ENCODE peak calls at places on chromosomes 1 and 21, in eight cellular contexts. N is body of pancreas, Z is aorta, P is WERI-Rb-1, T is MM.1S, S is IMR-90, M is adrenal gland, H is GM23248. W is an unnamed sample. For H3K9me3, the result is how much of the 10 kb centered on the place peaks cover.

GRCh38 chr1:23743287-23744052 is at the start of gene ELOA:
- DNase-seq in S (peak), H (peak), T (peak), M (peak), N (peak), Z (peak), P (peak), W (peak)

GRCh38 chr1:202189919-202190715 is 3.5 kb upstream of the LGR6 start:
- DNase-seq in H (peak), M (no peak), P (peak), Z (no peak), S (peak), N (no peak), T (no peak), W (no peak)

GRCh38 chr1:68495968-68496679 is 758 bp downstream of the DEPDC1 start:
- DNase-seq in M (no peak), P (no peak), H (peak), T (peak), S (no peak), N (no peak), Z (no peak), W (no peak)

GRCh38 chr1:223074901-223075300 is 68.1 kb downstream of the TLR5 start:
- DNase-seq in Z (no peak), T (no peak), N (no peak), M (no peak), P (no peak), S (no peak), H (no peak), W (no peak)

GRCh38 chr1:164759945-164760584 is 201.1 kb downstream of the PBX1 start:
- DNase-seq in M (no peak), Z (no peak), H (peak), P (no peak), N (no peak), T (no peak), S (no peak), W (no peak)

GRCh38 chr1:60762176-60762575 is 320.2 kb upstream of the NFIA start:
- DNase-seq in P (no peak), S (peak), T (no peak), H (peak), Z (no peak), N (no peak), M (no peak), W (no peak)

GRCh38 chr1:202023033-202023433 is 12.6 kb downstream of the ELF3 start:
- DNase-seq in Z (no peak), N (peak), T (no peak), P (peak), M (no peak), S (no peak), H (no peak), W (peak)

GRCh38 chr1:20701446-20701845 is 16.4 kb downstream of the KIF17 start:
- DNase-seq in Z (no peak), T (no peak), S (no peak), P (no peak), H (no peak), N (no peak), M (no peak), W (no peak)

GRCh38 chr21:38181101-38181500 is 75.7 kb upstream of the KCNJ15 start:
- DNase-seq in M (no peak), N (no peak), Z (no peak), T (no peak), H (peak), P (no peak), S (no peak), W (no peak)

GRCh38 chr1:109556563-109556962 is 8.1 kb downstream of the GNAI3 start:
- DNase-seq in T (no peak), Z (no peak), N (no peak), P (no peak), H (peak), S (peak), M (no peak), W (no peak)

GRCh38 chr1:200905411-200906052 is 10.8 kb downstream of the INAVA start:
- DNase-seq in M (no peak), H (peak), N (no peak), P (no peak), Z (no peak), S (no peak), T (peak), W (no peak)

GRCh38 chr1:219650880-219651279 is 38.0 kb upstream of the ZC3H11B start:
- DNase-seq in H (no peak), T (no peak), M (no peak), N (no peak), P (no peak), S (no peak), Z (no peak), W (no peak)

GRCh38 chr1:157574836-157575235 is 22.5 kb upstream of the FCRL5 start:
- DNase-seq in T (no peak), P (peak), N (no peak), M (no peak), S (no peak), H (no peak), Z (no peak), W (no peak)

GRCh38 chr1:152870831-152871730 is 7.0 kb upstream of the SMCP start:
- DNase-seq in Z (no peak), S (peak), H (peak), N (peak), T (peak), P (peak), M (no peak), W (no peak)

GRCh38 chr1:39787468-39787867 is 1.2 kb downstream of the BMP8B start:
- DNase-seq in S (no peak), Z (peak), T (no peak), P (no peak), M (no peak), H (no peak), N (no peak), W (no peak)

GRCh38 chr1:57850572-57850971 is 426.7 kb upstream of the DAB1 start:
- DNase-seq in P (no peak), T (no peak), N (no peak), M (no peak), H (no peak), S (no peak), Z (no peak), W (no peak)

GRCh38 chr1:31723828-31724359 is 20.1 kb upstream of the COL16A1 start:
- DNase-seq in N (peak), S (peak), P (no peak), T (peak), Z (peak), M (peak), H (peak), W (peak)

GRCh38 chr1:85884372-85885035 is 176.3 kb upstream of the ZNHIT6 start:
- DNase-seq in S (peak), P (no peak), Z (no peak), T (no peak), N (no peak), M (no peak), H (peak), W (no peak)

GRCh38 chr1:49358036-49358435 is 581.3 kb upstream of the BEND5 start:
- DNase-seq in P (no peak), M (no peak), S (no peak), Z (no peak), H (no peak), N (no peak), T (no peak), W (no peak)
- H3K9me3 ChIP-seq in P (under half), M (under half), S (under half), Z (under half), H (under half), N (under half), T (under half), W (under half)

GRCh38 chr1:80520949-80521348 is 1279.8 kb upstream of the ADGRL2 start:
- DNase-seq in S (no peak), N (no peak), T (no peak), P (no peak), Z (no peak), H (no peak), M (no peak), W (no peak)
- H3K9me3 ChIP-seq in S (under half), N (under half), T (under half), P (under half), Z (under half), H (under half), M (under half), W (under half)

DNA sequence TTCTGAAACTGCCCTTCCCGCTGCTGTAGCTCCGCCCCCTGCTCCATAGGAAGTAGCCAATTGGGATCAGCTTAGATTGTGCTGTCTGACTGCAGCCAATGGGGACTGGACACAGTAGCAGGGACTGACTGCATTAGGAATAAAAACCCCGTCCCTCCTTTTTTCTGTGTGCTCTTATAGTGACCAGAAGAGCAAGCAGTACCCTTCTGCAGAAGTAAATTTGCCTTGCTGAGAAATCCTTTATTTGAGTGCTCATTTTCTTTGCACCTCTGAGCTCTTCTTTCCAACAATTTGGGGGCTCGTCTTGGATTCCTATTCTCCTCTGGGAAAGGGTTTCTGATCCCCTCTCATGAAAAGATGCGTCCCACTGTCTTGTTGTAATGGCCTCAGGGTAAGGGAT is 16.2 kb downstream of the OR2L13 start:
- DNase-seq in T (no peak), H (peak), M (no peak), P (no peak), S (no peak), Z (no peak), N (no peak), W (no peak)
- H3K9me3 ChIP-seq in T (under half), H (under half), M (under half), P (under half), S (under half), Z (under half), N (under half), W (under half)

GRCh38 chr21:27582246-27582945 is 615.5 kb upstream of the ADAMTS5 start:
- DNase-seq in H (peak), P (no peak), Z (no peak), M (no peak), T (no peak), N (no peak), S (peak), W (no peak)

GRCh38 chr21:27580276-27580675 is 613.4 kb upstream of the ADAMTS5 start:
- DNase-seq in N (no peak), T (no peak), S (peak), M (no peak), H (peak), Z (no peak), P (no peak), W (no peak)

GRCh38 chr21:27581168-27581567 is 614.3 kb upstream of the ADAMTS5 start:
- DNase-seq in M (no peak), N (no peak), T (no peak), Z (no peak), H (peak), P (no peak), S (peak), W (no peak)

GRCh38 chr21:27582946-27583270 is 616.0 kb upstream of the ADAMTS5 start:
- DNase-seq in Z (no peak), M (no peak), N (no peak), P (no peak), H (peak), S (no peak), T (no peak), W (no peak)

GRCh38 chr21:27578741-27579265 is 611.9 kb upstream of the ADAMTS5 start:
- DNase-seq in T (peak), N (no peak), Z (no peak), P (no peak), S (no peak), M (no peak), H (no peak), W (no peak)
- H3K9me3 ChIP-seq in T (under half), N (under half), Z (under half), P (under half), S (under half), M (under half), H (under half), W (under half)

DNA sequence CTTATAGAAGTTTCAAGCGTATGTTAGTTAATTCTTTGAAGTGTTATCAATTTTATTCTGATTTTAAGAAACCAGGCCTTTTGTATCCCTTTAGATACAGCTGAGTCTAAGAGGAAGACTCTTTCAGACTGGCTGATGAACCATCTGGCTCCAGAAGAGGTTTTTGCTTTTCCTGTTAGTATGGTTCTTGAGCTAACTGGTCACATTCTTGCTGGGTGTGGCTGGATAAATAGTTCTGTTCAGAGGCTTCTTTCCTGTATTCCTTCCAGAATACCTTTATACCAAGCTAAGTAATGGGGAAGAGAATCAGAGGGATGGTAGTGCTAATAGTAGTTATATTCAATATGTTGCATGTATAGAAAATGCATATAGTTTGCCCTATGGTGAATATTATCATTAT is 12.5 kb downstream of the HS2ST1 start:
- DNase-seq in H (peak), S (no peak), Z (no peak), T (no peak), M (no peak), P (no peak), N (no peak), W (no peak)
- H3K9me3 ChIP-seq in H (under half), S (under half), Z (under half), T (under half), M (under half), P (under half), N (under half), W (under half)

DNA sequence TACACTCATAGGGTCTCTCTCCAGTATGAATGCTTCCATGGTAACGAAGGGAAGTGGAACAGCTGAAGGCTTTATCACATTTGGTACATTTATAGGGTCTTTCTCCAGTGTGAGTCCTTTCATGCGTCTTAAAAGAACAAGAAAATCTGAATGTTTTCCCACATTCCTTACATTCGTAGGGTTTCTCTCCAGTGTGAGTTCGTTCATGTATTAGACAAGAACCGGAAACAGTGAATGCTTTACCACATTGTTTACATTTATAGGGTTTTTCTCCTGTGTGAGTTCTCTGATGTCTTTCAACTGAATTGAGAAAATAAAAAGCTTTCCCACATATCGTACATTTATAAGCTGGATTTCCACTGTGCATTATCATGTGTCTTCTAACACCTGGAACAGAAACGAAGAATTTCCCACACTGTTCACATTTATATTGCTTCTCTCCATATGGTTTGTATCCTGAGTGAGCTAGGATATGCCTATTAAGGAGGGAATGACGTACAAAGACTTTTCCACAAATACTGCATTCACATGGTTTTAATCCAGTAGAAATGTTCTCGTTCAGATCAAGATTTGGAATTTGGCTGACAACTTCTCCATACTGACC is 3.4 kb downstream of the ZNF669 start:
- DNase-seq in P (no peak), T (no peak), M (no peak), N (no peak), S (no peak), H (no peak), Z (no peak), W (no peak)
- H3K9me3 ChIP-seq in P (under half), T (under half), M (under half), N (under half), S (under half), H (under half), Z (under half), W (under half)

GRCh38 chr1:116743535-116743934 is 10.7 kb upstream of the CD2 start:
- DNase-seq in T (no peak), Z (no peak), M (peak), P (no peak), N (no peak), H (peak), S (no peak), W (no peak)
- H3K9me3 ChIP-seq in T (under half), Z (under half), M (under half), P (under half), N (under half), H (under half), S (under half), W (under half)

GRCh38 chr1:79726911-79727310 is 720.4 kb upstream of the ADGRL4 start:
- DNase-seq in T (no peak), Z (no peak), N (no peak), P (no peak), S (peak), H (no peak), M (no peak), W (no peak)
- H3K9me3 ChIP-seq in T (under half), Z (under half), N (under half), P (under half), S (under half), H (under half), M (under half), W (under half)

GRCh38 chr1:97392701-97393100 is 528.1 kb downstream of the DPYD start:
- DNase-seq in N (no peak), H (no peak), S (no peak), P (no peak), T (no peak), M (no peak), Z (no peak), W (no peak)
- H3K9me3 ChIP-seq in N (under half), H (under half), S (under half), P (under half), T (under half), M (under half), Z (under half), W (under half)